ENCODE peak calls at places on chromosomes 4 and X, in seven cellular contexts. P is prostate gland, R is OCI-LY7, L is IMR-90, X is SJSA1, O is kidney, N is breast epithelium. E is an unnamed sample.
A peak's percentile ranks its signal among the peaks of the same experiment; 100 is the strongest.

GRCh38 chrX:73577368-73577767 is 14.4 kb downstream of the CHIC1 start:
- DNase-seq in P (no peak), R (no peak), L (peak; percentile 75), X (peak; percentile 44), O (no peak), N (no peak), E (no peak)

GRCh38 chr4:4311193-4311592 is 21.1 kb downstream of the ZBTB49 start:
- DNase-seq in P (no peak), R (no peak), L (no peak), X (no peak), O (no peak), N (no peak), E (no peak)

GRCh38 chr4:173205656-173206055 is 37.0 kb downstream of the GALNT7 start:
- DNase-seq in P (no peak), R (no peak), L (no peak), X (no peak), O (no peak), N (no peak), E (no peak)

GRCh38 chr4:78222575-78223186 is 165.6 kb downstream of the FRAS1 start:
- DNase-seq in P (no peak), R (no peak), L (no peak), X (no peak), O (no peak), N (no peak), E (no peak)

GRCh38 chr4:88907478-88907877 is 149.5 kb downstream of the FAM13A start:
- DNase-seq in P (no peak), R (no peak), L (no peak), X (no peak), O (no peak), N (no peak), E (no peak)

GRCh38 chrX:140141444-140142029 is 176.2 kb upstream of the CXorf66 start:
- DNase-seq in P (peak; percentile 4), R (peak; percentile 18), L (peak; percentile 31), X (no peak), O (no peak), N (no peak), E (no peak)

GRCh38 chrX:72062890-72063289 is 68.8 kb downstream of the RTL5 start:
- DNase-seq in P (no peak), R (no peak), L (no peak), X (no peak), O (no peak), N (no peak), E (no peak)

GRCh38 chr4:72974694-72975487 is 94.6 kb downstream of the COX18 start:
- DNase-seq in P (no peak), R (no peak), L (peak; percentile 56), X (peak; percentile 63), O (no peak), N (no peak), E (no peak)

GRCh38 chr4:148271166-148271565 is 171.0 kb downstream of the NR3C2 start:
- DNase-seq in P (no peak), R (no peak), L (no peak), X (no peak), O (no peak), N (no peak), E (no peak)

GRCh38 chr4:183099537-183100297 is 660 bp downstream of the WWC2 start:
- DNase-seq in P (peak; percentile 12), R (no peak), L (no peak), X (peak; percentile 60), O (peak; percentile 84), N (no peak), E (peak; percentile 82)

GRCh38 chrX:11629593-11630211 is 36.0 kb downstream of the ARHGAP6 start:
- DNase-seq in P (no peak), R (no peak), L (peak; percentile 51), X (no peak), O (no peak), N (peak; percentile 41), E (no peak)

GRCh38 chr4:7390906-7391636 is 43.7 kb downstream of the PSAPL1 start:
- DNase-seq in P (no peak), R (no peak), L (no peak), X (peak; percentile 12), O (peak; percentile 46), N (peak; percentile 12), E (no peak)

GRCh38 chr4:55175779-55176231 is 50.4 kb upstream of the KDR start:
- DNase-seq in P (no peak), R (no peak), L (peak; percentile 72), X (peak; percentile 69), O (no peak), N (no peak), E (no peak)

GRCh38 chr4:20284990-20285389 is 33.3 kb downstream of the SLIT2 start:
- DNase-seq in P (no peak), R (no peak), L (peak; percentile 77), X (no peak), O (no peak), N (no peak), E (no peak)

GRCh38 chr4:92047209-92047877 is 256.4 kb upstream of the GRID2 start:
- DNase-seq in P (no peak), R (no peak), L (peak; percentile 1), X (no peak), O (no peak), N (no peak), E (no peak)

GRCh38 chr4:89598602-89599001 is 238.4 kb downstream of the SNCA start:
- DNase-seq in P (no peak), R (peak; percentile 5), L (peak; percentile 17), X (no peak), O (no peak), N (no peak), E (no peak)

DNA sequence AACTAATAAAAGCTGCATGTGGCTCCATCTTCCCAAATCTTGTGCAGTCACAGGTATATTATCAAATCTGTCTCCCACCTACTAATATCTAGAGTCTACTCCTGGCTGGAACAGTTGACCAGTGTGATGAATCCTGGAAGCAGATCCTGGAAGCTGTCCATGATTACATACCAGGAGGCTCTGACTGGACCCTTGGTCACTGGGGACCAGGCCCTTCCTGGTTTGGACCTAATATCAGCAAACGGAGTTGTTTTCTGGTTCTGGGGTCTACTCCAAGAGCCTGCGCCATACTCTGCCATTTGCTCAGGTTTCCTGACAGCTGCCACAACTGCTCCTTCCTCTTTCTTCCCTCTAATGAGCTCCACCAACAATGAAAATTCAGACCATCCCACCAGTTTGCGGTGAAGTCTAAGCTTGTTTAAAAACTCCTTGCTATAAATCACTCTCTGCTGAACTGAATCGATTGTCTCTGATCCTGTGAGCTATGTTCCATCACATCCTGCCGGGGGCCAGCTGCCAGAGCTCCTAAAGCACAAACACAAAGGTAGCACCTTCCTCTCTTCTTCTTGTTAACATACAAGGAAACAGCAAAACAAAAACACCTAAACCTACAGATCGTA is 114.2 kb downstream of the PALLD start:
- DNase-seq in P (no peak), R (no peak), L (peak; percentile 56), X (no peak), O (no peak), N (no peak), E (no peak)
- H3K4me1 ChIP-seq in P (no peaks in the 10 kb centered on the region), R (no peaks in the 10 kb centered on the region), L (peaks cover 29% of the 10 kb centered on the region), X (peaks cover 56% of the 10 kb centered on the region), O (no peaks in the 10 kb centered on the region), N (no peaks in the 10 kb centered on the region), E (no peaks in the 10 kb centered on the region)

GRCh38 chr4:74014332-74014731 is 15.9 kb upstream of the CXCL5 start:
- DNase-seq in P (no peak), R (no peak), L (peak; percentile 12), X (no peak), O (no peak), N (no peak), E (no peak)

GRCh38 chr4:74018771-74019170 is 19.7 kb downstream of the CXCL3 start:
- DNase-seq in P (no peak), R (no peak), L (peak; percentile 14), X (no peak), O (no peak), N (no peak), E (no peak)

GRCh38 chr4:74015126-74015780 is 16.8 kb upstream of the CXCL5 start:
- DNase-seq in P (no peak), R (no peak), L (no peak), X (no peak), O (no peak), N (no peak), E (no peak)

GRCh38 chr4:74018116-74018515 is 19.6 kb upstream of the CXCL5 start:
- DNase-seq in P (no peak), R (no peak), L (peak; percentile 82), X (no peak), O (no peak), N (no peak), E (no peak)

GRCh38 chr4:74016068-74016467 is 17.6 kb upstream of the CXCL5 start:
- DNase-seq in P (no peak), R (no peak), L (peak; percentile 63), X (no peak), O (no peak), N (no peak), E (no peak)
- H3K4me3 ChIP-seq in P (no peak overlapping the region), R (no peak overlapping the region), L (no peak overlapping the region), X (no peak overlapping the region), O (no peak overlapping the region), N (no peak overlapping the region), E (no peak overlapping the region)

GRCh38 chr4:118753685-118754084 is 68.5 kb downstream of the METTL14 start:
- DNase-seq in P (no peak), R (no peak), L (no peak), X (no peak), O (no peak), N (no peak), E (no peak)
- H3K4me1 ChIP-seq in P (no peaks in the 10 kb centered on the region), R (peaks cover 51% of the 10 kb centered on the region), L (peaks cover 18% of the 10 kb centered on the region), X (peaks cover 48% of the 10 kb centered on the region), O (peaks cover 15% of the 10 kb centered on the region), N (no peaks in the 10 kb centered on the region), E (peaks cover 6% of the 10 kb centered on the region)

GRCh38 chrX:152639426-152639825 is 1.7 kb downstream of the GABRQ start:
- DNase-seq in P (no peak), R (no peak), L (no peak), X (no peak), O (no peak), N (no peak), E (no peak)

GRCh38 chrX:152638443-152638904 is 779 bp downstream of the GABRQ start:
- DNase-seq in P (no peak), R (no peak), L (no peak), X (no peak), O (no peak), N (no peak), E (no peak)

GRCh38 chrX:152640039-152640818 is 2.5 kb downstream of the GABRQ start:
- DNase-seq in P (no peak), R (no peak), L (peak; percentile 1), X (no peak), O (no peak), N (no peak), E (no peak)

GRCh38 chrX:152635941-152636340 is 1.8 kb upstream of the GABRQ start:
- DNase-seq in P (peak; percentile 8), R (peak; percentile 8), L (peak; percentile 50), X (no peak), O (no peak), N (peak; percentile 21), E (no peak)

DNA sequence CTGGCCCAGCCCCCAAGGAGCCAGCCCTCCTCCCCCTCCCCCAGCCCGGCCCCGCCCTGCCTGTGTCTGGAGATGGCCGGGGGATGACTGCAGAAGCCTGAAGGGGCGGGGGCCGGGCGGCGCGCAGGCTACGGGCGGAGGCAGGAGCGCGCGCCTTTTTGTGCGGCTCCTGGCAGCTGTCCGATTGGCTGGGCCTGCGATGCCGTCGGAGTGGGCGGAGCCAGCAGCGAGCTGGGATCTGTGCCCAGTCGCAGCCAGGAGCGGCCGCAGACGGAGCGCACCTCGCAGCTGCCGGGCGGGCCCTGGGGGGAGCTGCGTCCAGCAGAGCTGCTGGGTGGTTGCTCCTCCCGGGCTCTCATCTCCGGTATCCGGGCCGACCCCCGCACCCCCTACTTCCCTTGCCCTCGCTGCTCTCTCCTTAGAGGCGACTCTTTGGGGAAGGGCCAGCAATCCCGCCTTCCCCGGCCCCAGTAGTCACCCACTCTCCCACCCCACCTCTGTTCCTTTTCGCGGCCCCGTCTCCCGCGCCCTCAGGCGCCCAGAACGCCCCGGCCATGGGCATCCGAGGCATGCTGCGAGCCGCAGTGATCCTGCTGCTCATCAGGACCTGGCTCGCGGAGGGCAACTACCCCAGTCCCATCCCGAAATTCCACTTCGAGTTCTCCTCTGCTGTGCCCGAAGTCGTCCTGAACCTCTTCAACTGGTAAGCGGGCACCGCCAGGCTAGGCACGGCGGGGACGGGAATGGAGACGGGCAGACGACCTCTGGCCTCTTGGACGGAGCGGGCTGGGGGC is at the start of gene GABRQ:
- DNase-seq in P (peak; percentile 4), R (no peak), L (no peak), X (peak; percentile 52), O (peak; percentile 77), N (no peak), E (peak; percentile 67)
- H3K4me3 ChIP-seq in P (no peak within 1 kb of the TSS), R (no peak within 1 kb of the TSS), L (no peak within 1 kb of the TSS), X (no peak within 1 kb of the TSS), O (no peak within 1 kb of the TSS), N (peak within 1 kb of the TSS; percentile 49), E (no peak within 1 kb of the TSS)

E was measured in upper lobe of right lung.